ENCODE peak calls at places on chromosomes 16 and 17, in four cellular contexts. P is sigmoid colon, G is IMR-90, O is Caco-2. T is an unnamed sample.

GRCh38 chr17:32341857-32342602 is at the start of gene C17orf75:
- DNase-seq in P (peak; percentile 90), G (peak; percentile 70), O (peak; percentile 88), T (peak; percentile 80)

GRCh38 chr17:41186872-41187271 is 2.2 kb upstream of the KRTAP4-1 start:
- DNase-seq in O (no peak), P (no peak), G (no peak), T (no peak)

GRCh38 chr16:13866073-13866472 is 53.9 kb upstream of the ERCC4 start:
- DNase-seq in O (peak; percentile 76), G (peak; percentile 73), P (peak; percentile 75), T (peak; percentile 81)

GRCh38 chr17:50534222-50534978 is 1.9 kb downstream of the EPN3 start:
- DNase-seq in P (no peak), G (no peak), O (peak; percentile 72), T (no peak)

GRCh38 chr16:82741073-82741615 is 114.4 kb downstream of the CDH13 start:
- DNase-seq in G (peak; percentile 58), P (no peak), O (no peak), T (no peak)

GRCh38 chr16:87409153-87409552 is 17.0 kb downstream of the MAP1LC3B start:
- DNase-seq in O (no peak), P (peak; percentile 25), G (no peak), T (no peak)

GRCh38 chr16:14310519-14310991 is 239.4 kb downstream of the MRTFB start:
- DNase-seq in P (no peak), O (no peak), G (peak; percentile 50), T (no peak)

GRCh38 chr16:56539667-56540066 is 19.8 kb upstream of the BBS2 start:
- DNase-seq in P (no peak), G (no peak), O (no peak), T (peak; percentile 45)

GRCh38 chr17:32426894-32427293 is 17.4 kb upstream of the PSMD11 start:
- DNase-seq in O (no peak), G (no peak), P (no peak), T (no peak)

GRCh38 chr17:53687324-53687723 is 135.4 kb upstream of the KIF2B start:
- DNase-seq in O (no peak), P (no peak), G (no peak), T (no peak)

GRCh38 chr17:4710693-4711634 is 532 bp downstream of the ARRB2 start:
- DNase-seq in P (no peak), O (no peak), G (no peak), T (no peak)

GRCh38 chr16:83713597-83713996 is 94.2 kb upstream of the HSBP1 start:
- DNase-seq in G (no peak), P (no peak), O (no peak), T (no peak)

GRCh38 chr17:50445730-50446305 is 19.8 kb downstream of the ACSF2 start:
- DNase-seq in G (no peak), O (no peak), P (no peak), T (no peak)

GRCh38 chr17:73317554-73318426 is 6.0 kb upstream of the CDC42EP4 start:
- DNase-seq in P (no peak), O (no peak), G (no peak), T (no peak)

GRCh38 chr17:521168-521525 is 168.5 kb upstream of the RPH3AL start:
- DNase-seq in G (peak; percentile 18), P (no peak), O (no peak), T (no peak)

GRCh38 chr16:30183236-30183960 is at the start of gene CORO1A:
- DNase-seq in P (peak; percentile 92), O (peak; percentile 78), G (peak; percentile 67), T (peak; percentile 87)

GRCh38 chr16:53732296-53732929 is 28.5 kb downstream of the FTO start:
- DNase-seq in P (no peak), G (peak; percentile 58), O (peak; percentile 91), T (no peak)

GRCh38 chr17:1252203-1252608 is 18.0 kb upstream of the BHLHA9 start:
- DNase-seq in G (no peak), O (no peak), P (no peak), T (no peak)

GRCh38 chr17:5883775-5884665 is 186.2 kb upstream of the WSCD1 start:
- DNase-seq in O (no peak), P (no peak), G (no peak), T (no peak)

GRCh38 chr17:27421111-27421510 is 35.1 kb upstream of the KSR1 start:
- DNase-seq in G (no peak), P (peak; percentile 53), O (no peak), T (no peak)

GRCh38 chr16:28181557-28181914 is 30.2 kb downstream of the XPO6 start:
- DNase-seq in O (peak; percentile 19), G (peak; percentile 97), P (peak; percentile 69), T (no peak)

GRCh38 chr17:80363518-80364090 is 51.4 kb upstream of the ENDOV start:
- DNase-seq in G (no peak), O (no peak), P (peak; percentile 65), T (no peak)

GRCh38 chr16:2006317-2006716 is 3.3 kb downstream of the ZNF598 start:
- DNase-seq in P (no peak), O (no peak), G (no peak), T (no peak)

GRCh38 chr17:29954405-29954804 is 13.0 kb downstream of the EFCAB5 start:
- DNase-seq in P (no peak), G (no peak), O (no peak), T (no peak)

GRCh38 chr16:58809213-58809612 is 75.1 kb upstream of the GOT2 start:
- DNase-seq in O (no peak), G (no peak), P (no peak), T (no peak)

GRCh38 chr17:77318021-77318420 is 177.3 kb downstream of the SEC14L1 start:
- DNase-seq in O (no peak), P (peak; percentile 57), G (no peak), T (peak; percentile 14)

GRCh38 chr17:64296246-64296645 is 33.2 kb upstream of the TEX2 start:
- DNase-seq in P (no peak), O (no peak), G (peak; percentile 6), T (no peak)

GRCh38 chr16:12245923-12246290 is 269.4 kb downstream of the SNX29 start:
- DNase-seq in O (no peak), G (no peak), P (no peak), T (no peak)

GRCh38 chr17:57870283-57870635 is 20.4 kb upstream of the MRPS23 start:
- DNase-seq in O (no peak), P (no peak), G (peak; percentile 61), T (no peak)

GRCh38 chr16:58638148-58639036 is 8.8 kb upstream of the CNOT1 start:
- DNase-seq in O (peak; percentile 86), P (no peak), G (peak; percentile 91), T (no peak)

GRCh38 chr16:28511031-28511430 is 4.4 kb upstream of the IL27 start:
- DNase-seq in G (no peak), O (no peak), P (no peak), T (no peak)

GRCh38 chr17:76458580-76459490 is 5.9 kb upstream of the UBE2O start:
- DNase-seq in G (peak; percentile 64), O (peak; percentile 78), P (no peak), T (no peak)

GRCh38 chr17:39966771-39967170 is 4.0 kb downstream of the GSDMA start:
- DNase-seq in G (no peak), O (no peak), P (no peak), T (no peak)

GRCh38 chr17:39970157-39970692 is 7.4 kb downstream of the GSDMA start:
- DNase-seq in G (no peak), P (no peak), O (no peak), T (no peak)

GRCh38 chr17:39971076-39971603 is 8.3 kb downstream of the GSDMA start:
- DNase-seq in O (no peak), P (no peak), G (no peak), T (no peak)

GRCh38 chr17:39968731-39969130 is 5.9 kb downstream of the GSDMA start:
- DNase-seq in P (no peak), G (no peak), O (no peak), T (no peak)

DNA sequence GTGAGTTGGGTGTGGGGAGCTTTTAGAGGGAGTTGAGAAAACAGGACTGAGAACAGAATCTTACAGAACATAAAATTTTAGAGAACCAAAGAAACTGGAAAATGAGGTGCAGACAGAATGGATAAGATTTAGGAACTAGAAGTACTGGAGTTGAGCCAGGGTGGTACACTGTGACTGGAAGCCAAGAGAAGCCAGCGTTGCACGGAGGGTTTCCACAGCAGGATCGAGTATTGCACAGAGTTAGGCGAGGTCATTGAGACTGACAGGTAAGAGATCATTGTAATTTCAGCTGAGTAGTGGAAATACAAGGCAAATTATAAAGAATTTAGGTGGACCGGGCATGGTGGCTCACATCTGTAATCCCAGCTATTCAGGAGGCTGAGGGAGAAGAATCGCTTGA is 6.6 kb downstream of the GSDMA start:
- DNase-seq in O (no peak), G (no peak), P (no peak), T (no peak)
- TF ChIP-seq CTCF in O (no peak), G (no peak), P (no peak), T (no peak)

DNA sequence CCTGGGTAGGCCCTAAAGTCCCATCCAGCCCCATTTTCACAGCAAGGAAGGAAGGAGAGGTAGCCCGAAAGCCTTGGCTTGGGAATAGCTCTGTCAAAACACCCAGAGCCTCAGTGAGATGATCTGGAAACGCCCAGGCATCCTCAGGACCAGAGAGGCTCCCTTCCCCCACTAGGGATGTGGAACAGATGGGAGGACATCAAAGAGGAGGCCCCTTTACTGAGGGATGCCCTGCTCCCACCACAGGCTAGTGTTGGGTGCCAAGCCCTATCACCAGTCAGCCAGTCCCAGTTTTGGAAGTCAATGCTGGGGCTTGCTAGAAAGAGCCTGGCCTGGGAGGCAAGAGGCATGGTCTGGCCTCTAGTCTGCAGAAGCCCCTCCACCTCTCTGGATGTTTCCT is 4.7 kb downstream of the TPPP3 start:
- DNase-seq in O (no peak), P (no peak), G (no peak), T (no peak)
- H3K36me3 ChIP-seq in O (no peaks in the 10 kb centered on the region), P (no peaks in the 10 kb centered on the region), G (no peaks in the 10 kb centered on the region), T (no peaks in the 10 kb centered on the region)

DNA sequence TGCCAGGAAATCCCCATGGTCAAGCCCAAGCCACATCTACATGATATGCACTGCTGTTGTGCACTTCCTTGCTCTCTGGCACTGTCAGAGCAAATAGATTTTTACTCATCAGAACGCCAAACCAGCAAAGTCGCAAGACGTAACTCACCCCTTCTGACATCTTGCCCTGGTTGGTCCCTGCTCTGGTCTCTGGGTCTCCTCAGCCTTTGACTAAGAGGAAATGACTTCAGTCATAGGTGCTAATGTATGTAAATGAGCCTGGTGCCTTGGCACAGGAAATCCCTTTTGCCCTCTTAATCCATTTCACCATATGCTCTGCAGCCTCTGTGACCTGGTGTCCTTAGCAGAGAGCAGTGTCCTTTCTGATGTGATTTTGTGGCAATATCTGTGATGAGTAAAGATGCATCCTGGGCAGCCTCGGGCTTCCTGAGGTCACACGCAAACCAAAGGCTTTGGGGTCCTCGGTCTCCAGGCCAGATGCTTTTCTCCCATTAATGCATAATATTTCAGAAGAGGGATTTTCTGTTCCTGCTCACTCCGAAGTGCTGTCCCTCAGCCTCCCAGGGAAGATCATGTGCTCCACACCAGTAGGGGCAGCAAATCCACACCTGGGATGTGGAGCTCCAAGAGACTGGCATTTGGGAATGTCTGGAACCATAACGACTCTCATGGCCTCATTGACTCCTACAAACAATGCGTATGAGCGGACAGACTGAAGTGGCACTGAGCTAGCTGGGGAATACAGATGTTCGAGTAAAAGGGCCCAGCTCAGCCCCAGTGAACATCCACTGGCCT is 66.9 kb downstream of the GP2 start:
- DNase-seq in G (no peak), P (no peak), O (no peak), T (no peak)
- TF ChIP-seq CTCF in G (no peak), P (no peak), O (peak; percentile 10), T (no peak)

DNA sequence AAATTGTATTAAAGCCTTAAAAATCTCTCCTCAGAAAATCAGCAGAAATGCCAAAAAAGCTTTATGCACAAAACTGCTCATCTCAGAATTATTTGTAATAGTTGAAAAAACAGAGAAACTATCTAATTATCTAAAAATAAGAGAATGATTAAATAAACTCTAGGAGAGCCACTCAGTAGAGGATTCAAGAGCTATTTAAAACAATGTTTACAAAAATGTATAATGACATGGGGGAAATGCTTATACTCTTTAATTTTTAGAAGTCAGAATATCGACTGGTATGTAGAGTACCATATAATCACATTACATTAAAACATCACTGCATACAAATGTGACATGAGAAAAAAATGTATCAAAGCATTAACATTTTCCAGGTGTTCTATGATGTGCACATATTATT is 11.9 kb downstream of the CLEC19A start:
- DNase-seq in G (no peak), P (no peak), O (no peak), T (no peak)
- H3K36me3 ChIP-seq in G (no peaks in the 10 kb centered on the region), P (no peaks in the 10 kb centered on the region), O (no peaks in the 10 kb centered on the region), T (no peaks in the 10 kb centered on the region)

T was measured in ovary.